ENCODE peak calls at places on chromosomes 12 and 14, in nine cellular contexts. G is sigmoid colon, H is uterus, Z is vagina, C is IMR-90, M is A549, A is HCT116, L is tibial nerve, I is transverse colon. N is an unnamed sample.

GRCh38 chr12:153080-153746 is 60.7 kb downstream of the SLC6A12 start:
- DNase-seq in C (peak), L (no peak), A (peak), I (peak), H (no peak), G (no peak), M (peak), Z (no peak), N (peak)

GRCh38 chr14:65159281-65160062 is 57.2 kb upstream of the MAX start:
- DNase-seq in M (no peak), C (no peak), G (no peak), H (no peak), A (no peak), Z (no peak), L (no peak), I (no peak), N (no peak)

GRCh38 chr12:109432842-109433304 is 44.2 kb downstream of the KCTD10 start:
- DNase-seq in A (peak), L (peak), G (peak), I (peak), H (peak), C (peak), Z (no peak), M (peak), N (peak)

GRCh38 chr12:75876843-75877587 is 154.6 kb downstream of the PHLDA1 start:
- DNase-seq in A (no peak), G (no peak), Z (no peak), M (no peak), C (no peak), H (no peak), L (no peak), I (no peak), N (no peak)

GRCh38 chr12:51028126-51028810 is 2.1 kb upstream of the SLC11A2 start:
- DNase-seq in L (no peak), Z (no peak), C (peak), I (peak), G (no peak), A (no peak), H (no peak), M (peak), N (peak)

GRCh38 chr12:57152408-57153038 is 5.1 kb upstream of the LRP1-AS start:
- DNase-seq in G (peak), A (no peak), C (peak), Z (no peak), L (peak), M (no peak), H (peak), I (no peak), N (peak)

GRCh38 chr12:125276567-125276966 is 211.3 kb downstream of the AACS start:
- DNase-seq in I (no peak), G (no peak), M (no peak), L (no peak), C (no peak), Z (no peak), H (no peak), A (no peak), N (peak)

GRCh38 chr14:71730471-71730870 is 201.8 kb upstream of the RGS6 start:
- DNase-seq in L (no peak), G (no peak), Z (no peak), C (no peak), A (no peak), I (no peak), H (no peak), M (no peak), N (no peak)

GRCh38 chr12:56377310-56377988 is 14.8 kb upstream of the APOF start:
- DNase-seq in Z (no peak), L (no peak), M (no peak), A (peak), I (no peak), H (no peak), C (peak), G (no peak), N (no peak)

GRCh38 chr14:52338282-52338681 is 24.2 kb downstream of the PTGER2 start:
- DNase-seq in L (no peak), M (peak), A (no peak), G (no peak), H (no peak), C (peak), Z (no peak), I (no peak), N (no peak)

GRCh38 chr14:24806061-24806678 is 172.2 kb upstream of the GZMB start:
- DNase-seq in H (peak), A (no peak), I (peak), G (peak), L (peak), Z (no peak), C (peak), M (peak), N (peak)

GRCh38 chr14:24246765-24247212 is 4.4 kb upstream of the TINF2 start:
- DNase-seq in I (peak), Z (no peak), M (no peak), H (no peak), G (no peak), C (peak), L (no peak), A (no peak), N (peak)

GRCh38 chr14:100434911-100435455 is 111.8 kb downstream of the SLC25A47 start:
- DNase-seq in H (no peak), C (no peak), Z (no peak), M (no peak), G (peak), I (no peak), A (no peak), L (no peak), N (no peak)

GRCh38 chr12:116609236-116609635 is 50.1 kb downstream of the MAP1LC3B2 start:
- DNase-seq in M (no peak), H (no peak), A (no peak), C (no peak), I (no peak), G (no peak), L (no peak), Z (no peak), N (no peak)

GRCh38 chr12:27622436-27623185 is 73.6 kb upstream of the REP15 start:
- DNase-seq in G (no peak), M (no peak), L (no peak), H (no peak), C (peak), Z (no peak), A (no peak), I (no peak), N (no peak)

GRCh38 chr12:95940514-95940913 is 1.9 kb downstream of the CCDC38 start:
- DNase-seq in H (no peak), M (no peak), L (no peak), I (no peak), G (no peak), A (no peak), Z (no peak), C (no peak), N (no peak)

GRCh38 chr12:90407841-90408240 is 547.1 kb downstream of the CCER1 start:
- DNase-seq in Z (no peak), H (no peak), I (no peak), G (no peak), C (no peak), A (peak), L (no peak), M (no peak), N (no peak)
- TF ChIP-seq CTCF in Z (no peak), H (no peak), I (no peak), G (no peak), C (no peak), A (peak), L (no peak), M (no peak), N (no peak)

DNA sequence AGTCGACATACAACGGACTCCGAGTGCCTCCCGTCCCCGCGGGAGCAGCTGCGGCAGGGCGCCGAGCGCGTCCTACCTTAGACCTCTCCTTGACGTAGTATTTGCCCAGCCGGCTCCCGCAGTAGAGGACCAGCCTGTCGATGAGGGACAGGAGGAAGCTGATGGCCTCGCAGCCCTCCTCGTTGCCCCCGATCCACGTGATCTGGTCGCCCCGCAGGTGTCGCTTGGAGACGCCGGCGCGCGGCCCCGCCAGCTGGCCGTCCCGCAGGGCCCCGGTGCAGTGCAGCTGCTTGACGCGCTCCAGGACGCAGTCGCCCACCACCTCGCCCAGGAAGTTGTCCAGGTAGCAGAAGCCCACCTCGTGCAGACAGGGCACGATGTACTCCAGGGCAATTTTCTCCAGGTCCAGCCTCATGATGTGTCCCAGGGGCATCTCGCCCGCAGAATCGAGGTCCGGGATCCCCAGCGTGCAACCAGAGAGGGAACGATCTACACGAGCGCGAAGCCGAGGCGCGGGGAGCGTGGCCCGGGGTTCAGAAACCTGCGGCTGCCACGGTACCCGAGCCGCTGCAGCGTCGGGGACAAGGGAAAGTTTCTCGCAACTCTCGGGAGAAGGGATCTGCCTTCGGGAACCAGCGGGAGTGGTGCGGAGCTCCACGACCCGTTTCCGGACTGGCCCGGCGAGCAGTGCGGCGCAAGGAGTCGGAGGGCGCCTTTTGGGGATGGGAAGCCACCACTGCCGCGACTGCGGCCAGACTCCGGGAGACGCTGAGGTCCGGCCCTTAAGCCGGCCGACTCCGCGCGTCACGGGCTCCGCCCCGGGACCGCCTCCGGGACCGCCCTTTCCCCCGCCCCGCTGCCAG is at the start of gene EGLN3:
- DNase-seq in A (peak), Z (no peak), I (peak), G (peak), C (peak), M (peak), H (peak), L (peak), N (peak)
- TF ChIP-seq POLR2A in A (peak), Z (no peak), I (peak), G (peak), C (no peak), M (peak), H (peak), L (peak), N (no peak)

GRCh38 chr14:96181188-96181762 is 23.4 kb upstream of the BDKRB2 start:
- DNase-seq in L (no peak), Z (no peak), H (no peak), C (no peak), M (no peak), I (no peak), G (no peak), A (no peak), N (no peak)
- H3K4me3 ChIP-seq in L (no peak), Z (no peak), H (no peak), C (no peak), M (no peak), I (no peak), G (no peak), A (no peak), N (no peak)

DNA sequence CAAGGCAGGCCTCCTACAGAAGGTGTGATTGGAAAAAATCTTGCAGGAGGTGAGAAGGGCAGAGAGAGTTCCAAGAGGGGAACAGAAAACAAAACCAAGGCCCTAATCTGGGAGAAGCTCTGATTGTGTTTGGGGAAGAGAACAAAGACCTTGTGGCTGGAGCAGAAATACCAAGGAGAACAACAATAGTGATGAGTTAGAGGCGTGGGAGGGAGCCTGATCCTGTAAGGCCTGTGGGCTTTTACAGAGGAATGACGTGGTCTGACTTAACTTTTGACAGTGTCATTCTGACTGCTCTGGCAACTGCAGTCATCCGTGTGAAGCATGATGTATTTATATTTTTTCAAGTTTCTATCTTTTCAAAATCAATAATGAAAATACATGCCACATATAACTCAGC is 200.6 kb downstream of the ANO4 start:
- DNase-seq in M (no peak), G (no peak), Z (no peak), C (peak), A (no peak), L (no peak), I (no peak), H (no peak), N (no peak)
- TF ChIP-seq CTCF in M (no peak), G (no peak), Z (no peak), C (no peak), A (no peak), L (no peak), I (no peak), H (no peak), N (no peak)

GRCh38 chr14:105864116-105864515 is 337.7 kb downstream of the TMEM121 start:
- DNase-seq in I (no peak), G (peak), H (peak), A (no peak), Z (no peak), M (no peak), L (peak), C (no peak), N (no peak)
- TF ChIP-seq POLR2A in I (no peak), G (no peak), H (no peak), A (no peak), Z (no peak), M (no peak), L (no peak), C (no peak), N (no peak)

GRCh38 chr14:105292810-105293711 is 7.7 kb downstream of the BRF1 start:
- DNase-seq in L (no peak), M (no peak), G (no peak), I (no peak), A (no peak), Z (no peak), C (no peak), H (no peak), N (no peak)
- H3K4me3 ChIP-seq in L (no peak), M (no peak), G (no peak), I (no peak), A (no peak), Z (no peak), C (no peak), H (no peak), N (no peak)

GRCh38 chr12:92442782-92443181 is 260.0 kb upstream of the PLEKHG7 start:
- DNase-seq in C (no peak), A (no peak), L (no peak), I (no peak), M (no peak), Z (no peak), H (no peak), G (no peak), N (no peak)
- TF ChIP-seq CTCF in C (no peak), A (no peak), L (no peak), I (no peak), M (no peak), Z (no peak), H (no peak), G (no peak), N (no peak)

GRCh38 chr12:64219135-64219534 is 3.0 kb downstream of the KICS2 start:
- DNase-seq in A (no peak), Z (no peak), G (no peak), I (no peak), M (no peak), C (no peak), H (no peak), L (no peak), N (no peak)

GRCh38 chr12:64218597-64218996 is 3.5 kb downstream of the KICS2 start:
- DNase-seq in L (no peak), G (no peak), A (no peak), C (no peak), I (no peak), M (no peak), Z (no peak), H (no peak), N (no peak)

GRCh38 chr12:64221656-64222010 is 463 bp downstream of the KICS2 start:
- DNase-seq in A (peak), H (peak), M (peak), I (peak), L (peak), C (peak), Z (no peak), G (peak), N (peak)

GRCh38 chr12:64220046-64220445 is 2.0 kb downstream of the KICS2 start:
- DNase-seq in G (no peak), Z (no peak), M (no peak), I (no peak), H (no peak), C (no peak), L (no peak), A (no peak), N (no peak)

DNA sequence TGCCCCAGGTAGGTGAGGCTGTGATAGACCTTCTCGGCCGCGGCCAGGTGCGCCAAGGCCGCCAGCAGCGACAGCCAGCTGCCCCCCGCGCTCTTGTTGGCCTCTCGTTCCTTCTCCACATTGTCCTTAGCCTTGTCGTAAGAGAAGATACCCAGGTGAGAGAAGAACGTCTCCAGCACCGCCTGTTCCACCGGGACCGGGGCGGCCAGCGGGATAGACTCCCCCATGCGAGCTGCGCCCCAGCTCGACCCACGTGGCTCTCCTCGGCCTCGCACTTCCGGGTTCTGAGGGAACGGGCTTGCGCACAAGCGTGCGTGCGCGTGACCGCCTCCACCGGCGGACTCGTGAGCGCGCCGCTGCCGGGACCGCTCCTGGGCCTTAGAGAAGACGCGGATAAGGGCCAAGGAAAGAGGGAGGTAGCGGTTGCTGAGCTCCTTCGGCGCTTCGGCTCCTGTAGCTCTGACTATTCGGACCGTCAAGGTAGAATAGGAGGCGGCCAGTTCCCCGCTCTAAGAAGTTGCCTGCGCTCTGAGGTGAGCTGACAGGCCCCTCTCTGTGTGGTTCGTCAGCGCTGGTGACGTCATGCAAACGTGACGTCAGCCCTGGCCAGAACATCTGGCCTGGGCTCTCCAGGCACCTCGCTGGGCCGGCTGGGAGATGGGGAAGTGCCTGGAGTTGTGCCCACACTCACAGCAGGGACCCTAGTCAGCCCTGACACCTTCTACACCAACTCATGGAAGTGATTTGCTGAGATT is at the start of gene KICS2:
- DNase-seq in G (peak), C (peak), I (peak), A (peak), L (peak), H (peak), M (peak), Z (peak), N (peak)
- TF ChIP-seq POLR2A in G (peak), C (peak), I (peak), A (no peak), L (peak), H (peak), M (peak), Z (no peak), N (no peak)

DNA sequence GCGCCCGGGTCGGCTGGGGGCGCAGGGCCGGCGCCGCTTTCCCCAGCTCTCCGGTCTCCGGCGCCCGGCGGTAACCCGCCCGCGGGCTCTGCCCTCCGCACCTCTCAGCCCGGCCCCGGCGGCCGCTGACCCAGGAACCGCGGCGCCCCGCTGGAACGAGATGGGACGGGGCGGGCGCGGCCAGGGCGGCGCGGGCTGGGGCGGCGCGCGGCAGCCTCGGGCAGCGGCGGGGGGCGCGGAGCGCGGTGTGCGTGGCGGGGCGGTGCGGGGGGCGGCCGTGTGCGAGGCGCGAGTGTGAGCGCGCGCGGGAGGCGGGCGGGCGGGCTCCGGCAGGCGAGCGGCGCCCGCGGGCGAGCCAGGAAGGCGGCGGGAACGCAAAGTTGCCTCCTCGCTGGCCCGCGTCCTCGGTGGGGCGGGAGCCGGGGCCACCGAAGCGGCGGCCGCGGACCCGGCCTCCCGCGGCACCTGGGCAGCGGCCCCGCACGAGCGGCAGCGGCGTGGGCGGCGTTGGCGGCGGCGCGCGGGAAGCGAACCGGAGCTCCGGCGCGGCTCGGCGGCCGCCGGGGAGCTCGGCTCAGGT is 671 bp upstream of the DIO3 start:
- DNase-seq in H (no peak), Z (no peak), C (no peak), I (no peak), M (no peak), L (no peak), A (no peak), G (no peak), N (no peak)
- H3K4me3 ChIP-seq in H (peak), Z (peak), C (no peak), I (no peak), M (no peak), L (no peak), A (no peak), G (peak), N (no peak)

N was measured in lower leg skin.